ENCODE peak calls at places on chromosomes 11 and 22, in four cellular contexts. Z is prostate gland, Y is GM12891, F is breast epithelium. M is an unnamed sample.

GRCh38 chr11:110859240-110859835 is 147.1 kb upstream of the ARHGAP20 start:
- DNase-seq in Y (no peak), Z (no peak), F (no peak), M (no peak)

GRCh38 chr11:9738126-9738525 is 74.2 kb downstream of the SWAP70 start:
- DNase-seq in F (no peak), Y (no peak), Z (no peak), M (no peak)

GRCh38 chr11:121047926-121048325 is 24.0 kb downstream of the TBCEL start:
- DNase-seq in Y (no peak), F (no peak), Z (no peak), M (no peak)

GRCh38 chr22:31947296-31947695 is 3.0 kb downstream of the YWHAH start:
- DNase-seq in Z (no peak), Y (no peak), F (no peak), M (peak)

GRCh38 chr11:91798240-91798639 is 426.4 kb upstream of the FAT3 start:
- DNase-seq in Z (no peak), F (no peak), Y (no peak), M (no peak)

GRCh38 chr11:64933935-64934693 is 1.6 kb downstream of the GPHA2 start:
- DNase-seq in Y (no peak), Z (no peak), F (no peak), M (no peak)

GRCh38 chr22:37802310-37803194 is 5.2 kb upstream of the GCAT start:
- DNase-seq in F (no peak), Y (no peak), Z (no peak), M (peak)

GRCh38 chr11:102495161-102496042 is 35.1 kb downstream of the MMP7 start:
- DNase-seq in Y (no peak), F (no peak), Z (peak), M (peak)

GRCh38 chr11:43515090-43515489 is 156.4 kb downstream of the TTC17 start:
- DNase-seq in Z (no peak), Y (no peak), F (no peak), M (peak)

GRCh38 chr11:67099841-67100324 is 19.2 kb upstream of the KDM2A start:
- DNase-seq in F (no peak), Z (no peak), Y (no peak), M (no peak)

GRCh38 chr11:113077379-113077778 is 116.2 kb downstream of the NCAM1 start:
- DNase-seq in Y (no peak), F (no peak), Z (no peak), M (no peak)

GRCh38 chr11:4577761-4578160 is 3.8 kb upstream of the OR52I2 start:
- DNase-seq in Z (no peak), Y (no peak), F (no peak), M (no peak)

GRCh38 chr11:111376453-111376871 is 2.6 kb downstream of the POU2AF1 start:
- DNase-seq in F (no peak), Z (no peak), Y (no peak), M (no peak)

GRCh38 chr11:131674051-131674755 is 303.8 kb downstream of the NTM start:
- DNase-seq in Z (peak), F (peak), Y (peak), M (peak)

GRCh38 chr11:22957890-22958289 is 97.6 kb upstream of the CCDC179 start:
- DNase-seq in Z (no peak), F (no peak), Y (no peak), M (no peak)

GRCh38 chr11:113874096-113874919 is 1.1 kb downstream of the USP28 start:
- DNase-seq in F (no peak), Z (no peak), Y (peak), M (no peak)

GRCh38 chr11:112321521-112322172 is 61.0 kb upstream of the PLET1 start:
- DNase-seq in Y (no peak), F (peak), Z (peak), M (peak)

GRCh38 chr11:95378106-95378505 is 147.1 kb upstream of the SESN3 start:
- DNase-seq in F (no peak), Y (no peak), Z (no peak), M (no peak)

GRCh38 chr11:21654091-21654490 is 538.8 kb upstream of the ANO5 start:
- DNase-seq in F (no peak), Z (no peak), Y (no peak), M (no peak)

GRCh38 chr11:69014084-69014935 is 1.3 kb upstream of the MRGPRF start:
- DNase-seq in Y (no peak), F (no peak), Z (no peak), M (peak)

GRCh38 chr11:48033918-48034341 is 53.6 kb downstream of the PTPRJ start:
- DNase-seq in Z (no peak), Y (no peak), F (no peak), M (no peak)

GRCh38 chr11:61587541-61587941 is 6.7 kb upstream of the SYT7 start:
- DNase-seq in Y (no peak), F (peak), Z (peak), M (no peak)

GRCh38 chr11:86955674-86956522 is 703 bp upstream of the FZD4 start:
- DNase-seq in Z (peak), Y (peak), F (peak), M (peak)

GRCh38 chr11:5689551-5689983 is at the start of gene TRIM22:
- DNase-seq in Y (peak), F (no peak), Z (peak), M (no peak)
- TF ChIP-seq POLR2AphosphoS5 in Y (peak), F (no peak), Z (peak), M (no peak)

GRCh38 chr11:57308426-57309060 is 16.2 kb downstream of the TNKS1BP1 start:
- DNase-seq in Z (no peak), F (no peak), Y (no peak), M (no peak)
- TF ChIP-seq POLR2AphosphoS5 in Z (no peak), F (no peak), Y (no peak), M (no peak)

GRCh38 chr11:15905334-15905733 is 451.0 kb downstream of the SOX6 start:
- DNase-seq in Y (no peak), Z (peak), F (no peak), M (no peak)

GRCh38 chr11:15903246-15903645 is 453.1 kb downstream of the SOX6 start:
- DNase-seq in Y (no peak), F (no peak), Z (no peak), M (peak)

GRCh38 chr11:15905815-15906214 is 450.5 kb downstream of the SOX6 start:
- DNase-seq in Z (no peak), Y (no peak), F (no peak), M (no peak)

GRCh38 chr11:15901046-15901445 is 455.3 kb downstream of the SOX6 start:
- DNase-seq in Z (no peak), F (no peak), Y (no peak), M (peak)

GRCh38 chr11:15901790-15902189 is 454.6 kb downstream of the SOX6 start:
- DNase-seq in Z (peak), F (no peak), Y (no peak), M (peak)
- TF ChIP-seq POLR2AphosphoS5 in Z (peak), F (no peak), Y (no peak), M (no peak)

GRCh38 chr11:107856981-107857517 is 1.5 kb downstream of the SLC35F2 start:
- DNase-seq in F (no peak), Z (no peak), Y (no peak), M (no peak)

GRCh38 chr11:107859459-107860239 is 1.1 kb upstream of the SLC35F2 start:
- DNase-seq in Y (no peak), Z (peak), F (peak), M (no peak)

GRCh38 chr11:107856180-107856980 is 2.2 kb downstream of the SLC35F2 start:
- DNase-seq in F (no peak), Z (no peak), Y (no peak), M (no peak)

GRCh38 chr11:107857550-107858216 is 904 bp downstream of the SLC35F2 start:
- DNase-seq in Z (no peak), Y (no peak), F (no peak), M (no peak)

GRCh38 chr11:107858217-107859070 is at the start of gene SLC35F2:
- DNase-seq in Z (peak), F (peak), Y (peak), M (peak)
- TF ChIP-seq POLR2AphosphoS5 in Z (no peak), F (peak), Y (peak), M (peak)

GRCh38 chr22:50626856-50627451 is 998 bp downstream of the ARSA start:
- DNase-seq in F (peak), Z (no peak), Y (no peak), M (no peak)

GRCh38 chr22:50626314-50626855 is 1.6 kb downstream of the ARSA start:
- DNase-seq in F (peak), Z (no peak), Y (no peak), M (no peak)

GRCh38 chr22:50627452-50627913 is 469 bp downstream of the ARSA start:
- DNase-seq in Y (no peak), Z (no peak), F (peak), M (peak)

GRCh38 chr22:50628543-50629134 is 687 bp upstream of the ARSA start:
- DNase-seq in Z (no peak), Y (no peak), F (no peak), M (no peak)

DNA sequence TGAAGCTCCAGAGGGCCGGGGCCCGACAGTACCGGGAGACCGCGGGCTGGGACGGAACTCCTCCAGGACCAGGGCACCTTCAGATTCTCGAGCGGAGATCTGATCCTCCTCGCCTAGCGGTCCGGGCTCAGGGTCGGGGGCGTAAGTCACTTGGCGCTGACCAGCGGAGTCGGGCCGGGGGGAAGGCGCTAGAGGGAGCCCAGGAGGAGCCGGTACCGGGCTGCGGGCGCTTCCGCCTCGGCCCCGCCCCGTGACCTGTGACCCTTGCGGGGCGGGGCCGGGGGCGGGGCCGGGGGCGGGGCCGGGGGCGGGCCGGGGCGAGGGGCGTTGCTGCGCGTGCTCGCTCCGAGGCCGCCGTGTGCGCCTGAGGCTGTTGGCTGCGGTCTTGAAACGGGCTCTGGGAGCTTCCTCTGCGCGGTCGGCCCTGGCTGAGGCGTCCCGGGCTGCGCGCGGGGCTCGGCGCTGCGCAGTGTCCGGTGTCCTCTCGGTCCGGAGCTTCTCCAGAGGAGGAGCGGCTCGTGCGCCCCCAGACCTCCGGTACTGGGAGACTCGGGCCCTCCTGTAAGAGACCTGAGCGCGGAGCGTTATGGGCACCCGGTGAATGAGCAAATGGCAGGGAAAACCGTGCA is at the start of gene ARSA:
- DNase-seq in Z (peak), Y (peak), F (peak), M (peak)
- TF ChIP-seq POLR2AphosphoS5 in Z (peak), Y (no peak), F (no peak), M (peak)

M was measured in HepG2.